ENCODE peak calls at places on chromosomes 4 and X, in seven cellular contexts. B, V, I, U, R, O and T are unnamed samples. For H3K4me1, the result is how much of the 10 kb centered on the place peaks cover.

GRCh38 chrX:98516120-98516519 is 1632.4 kb downstream of the RPA4 start:
- DNase-seq in B (no peak), V (no peak), I (no peak), U (no peak), R (no peak), O (no peak), T (no peak)

GRCh38 chr4:132344924-132345828 is 803.9 kb upstream of the PCDH10 start:
- DNase-seq in B (no peak), V (peak), I (no peak), U (no peak), R (no peak), O (no peak), T (no peak)

GRCh38 chr4:108030332-108030731 is 40.6 kb downstream of the HADH start:
- DNase-seq in B (peak), V (peak), I (no peak), U (peak), R (no peak), O (peak), T (no peak)

GRCh38 chr4:19776021-19776459 is 475.7 kb upstream of the SLIT2 start:
- DNase-seq in B (peak), V (no peak), I (no peak), U (peak), R (no peak), O (peak), T (no peak)

GRCh38 chr4:94567811-94568210 is 116.1 kb downstream of the PDLIM5 start:
- DNase-seq in B (no peak), V (no peak), I (no peak), U (no peak), R (no peak), O (no peak), T (no peak)

GRCh38 chrX:148542481-148543255 is 42.3 kb downstream of the AFF2 start:
- DNase-seq in B (no peak), V (peak), I (no peak), U (no peak), R (no peak), O (no peak), T (peak)

GRCh38 chr4:104677122-104677521 is 182.4 kb upstream of the CXXC4 start:
- DNase-seq in B (peak), V (peak), I (no peak), U (no peak), R (no peak), O (no peak), T (no peak)

GRCh38 chr4:75723117-75723801 is 1.1 kb upstream of the USO1 start:
- DNase-seq in B (peak), V (no peak), I (no peak), U (no peak), R (no peak), O (no peak), T (no peak)

GRCh38 chrX:51182545-51182944 is 150.1 kb upstream of the NUDT10 start:
- DNase-seq in B (no peak), V (peak), I (no peak), U (no peak), R (no peak), O (no peak), T (no peak)

DNA sequence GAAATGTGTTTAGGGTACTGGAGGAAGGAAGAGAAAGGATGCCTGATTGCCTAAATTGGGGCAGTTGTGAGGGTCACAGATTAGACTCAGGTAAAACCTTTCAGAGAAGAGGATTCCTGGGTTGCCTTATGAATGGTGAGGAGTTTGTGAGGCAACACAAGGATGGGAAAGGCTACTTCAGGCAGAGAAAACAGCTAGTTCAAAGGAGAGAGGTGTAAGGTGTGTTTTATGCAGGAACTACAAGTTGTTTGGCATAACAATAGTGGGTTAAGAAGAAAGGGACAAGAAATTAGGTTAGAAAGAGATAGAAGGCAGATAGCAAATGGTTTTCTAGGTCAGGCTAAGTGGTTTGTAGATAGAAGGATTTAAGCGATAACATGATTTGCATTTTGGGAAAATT is 75.1 kb upstream of the PGRMC2 start:
- DNase-seq in B (no peak), V (peak), I (no peak), U (no peak), R (no peak), O (no peak), T (no peak)
- H3K4me1 ChIP-seq in B (under half), V (under half), I (under half), U (under half), R (under half), O (under half), T (under half)

GRCh38 chr4:185794637-185795036 is 17.4 kb downstream of the SORBS2 start:
- DNase-seq in B (no peak), V (no peak), I (no peak), U (no peak), R (no peak), O (no peak), T (no peak)

GRCh38 chr4:185793716-185794115 is 18.3 kb downstream of the SORBS2 start:
- DNase-seq in B (no peak), V (no peak), I (no peak), U (no peak), R (no peak), O (no peak), T (no peak)

GRCh38 chr4:185797018-185797417 is 15.0 kb downstream of the SORBS2 start:
- DNase-seq in B (no peak), V (no peak), I (no peak), U (no peak), R (no peak), O (no peak), T (no peak)

GRCh38 chr4:185797596-185797995 is 14.4 kb downstream of the SORBS2 start:
- DNase-seq in B (no peak), V (no peak), I (no peak), U (no peak), R (no peak), O (no peak), T (no peak)

DNA sequence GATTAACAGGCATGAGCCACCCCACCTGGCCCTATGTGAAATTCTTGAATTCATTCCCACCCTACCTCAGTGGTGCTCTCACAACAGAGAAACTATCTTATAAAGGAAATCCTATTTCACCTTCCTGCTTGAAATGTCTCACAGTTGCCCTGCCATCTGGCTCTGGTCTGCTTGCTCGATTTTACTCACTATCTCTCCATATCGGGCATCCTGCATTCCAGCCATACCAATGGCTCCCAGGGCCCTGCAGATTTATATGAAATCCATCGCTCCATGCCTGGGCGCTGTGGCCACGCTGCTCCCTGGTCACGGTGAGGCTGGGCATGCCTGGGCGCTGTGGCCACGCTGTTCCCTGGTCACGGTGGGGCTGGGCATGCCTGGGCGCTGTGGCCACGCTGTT is 15.8 kb downstream of the SORBS2 start:
- DNase-seq in B (no peak), V (no peak), I (no peak), U (peak), R (no peak), O (no peak), T (no peak)
- H3K4me1 ChIP-seq in B (under half), V (under half), I (under half), U (under half), R (under half), O (under half), T (under half)

GRCh38 chr4:118756429-118756828 is 71.2 kb downstream of the METTL14 start:
- DNase-seq in B (no peak), V (no peak), I (no peak), U (no peak), R (no peak), O (no peak), T (no peak)
- H3K4me1 ChIP-seq in B (under half), V (under half), I (under half), U (under half), R (under half), O (under half), T (under half)

DNA sequence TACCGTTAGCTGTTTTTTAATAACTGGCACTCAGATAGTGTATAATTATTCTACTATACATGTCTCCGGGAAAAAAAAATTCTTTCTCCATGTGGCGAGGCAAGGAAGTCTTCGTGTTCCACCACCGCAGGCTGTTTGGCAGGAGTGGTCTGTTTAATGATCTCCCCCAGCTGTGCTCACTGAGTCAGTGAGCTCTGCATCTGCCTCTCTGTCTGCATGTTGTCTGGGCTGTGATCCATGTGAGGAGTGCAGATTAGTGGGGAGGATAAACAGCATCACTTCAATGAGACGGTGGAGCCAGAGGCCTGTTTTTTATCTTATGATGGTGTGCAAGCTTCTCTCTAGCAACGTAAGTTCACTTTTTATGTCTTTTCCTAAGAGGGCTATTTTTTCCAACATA is 69.8 kb downstream of the RPS3A start:
- DNase-seq in B (peak), V (no peak), I (no peak), U (peak), R (peak), O (no peak), T (no peak)
- H3K4me1 ChIP-seq in B (under half), V (under half), I (under half), U (under half), R (under half), O (under half), T (under half)